ENCODE peak calls at places on chromosomes 1 and 21, in six cellular contexts. Z is ACHN; D is left colon; F is stimulated activated CD8-positive, alpha-beta memory T cell treated with anti-CD3 and anti-CD28 coated beads, Interleukin-2, amount 100 ng/mL, for 1 hour; G is GM13977; T is EL. Q is an unnamed sample.

GRCh38 chr21:31845151-31845550 is 27.7 kb upstream of the HUNK start:
- DNase-seq in T (no peak), Z (no peak), G (no peak), F (no peak), D (no peak), Q (no peak)

GRCh38 chr1:207454046-207454964 is at the start of gene CR2:
- DNase-seq in G (peak; percentile 77), F (no peak), T (peak; percentile 3), Z (peak; percentile 23), D (peak; percentile 71), Q (no peak)

GRCh38 chr1:30642391-30643120 is 80.8 kb downstream of the MATN1 start:
- DNase-seq in T (no peak), F (no peak), D (no peak), Z (no peak), G (no peak), Q (no peak)

GRCh38 chr1:80083892-80084291 is 1077.4 kb upstream of the ADGRL4 start:
- DNase-seq in G (no peak), Z (no peak), F (no peak), D (no peak), T (no peak), Q (no peak)

GRCh38 chr1:15424146-15424667 is 14.0 kb upstream of the CTRC start:
- DNase-seq in T (no peak), D (peak; percentile 84), Z (no peak), G (no peak), F (no peak), Q (no peak)

GRCh38 chr1:245810789-245811337 is 656.1 kb downstream of the KIF26B start:
- DNase-seq in Z (no peak), T (no peak), G (peak; percentile 47), D (no peak), F (no peak), Q (no peak)

GRCh38 chr1:18899363-18900049 is 2.8 kb downstream of the ALDH4A1 start:
- DNase-seq in G (no peak), D (no peak), F (no peak), T (no peak), Z (no peak), Q (no peak)

GRCh38 chr1:61925591-61926298 is 183.5 kb downstream of the PATJ start:
- DNase-seq in T (no peak), G (no peak), D (no peak), F (no peak), Z (no peak), Q (no peak)

GRCh38 chr1:225209153-225209552 is 218.7 kb downstream of the LBR start:
- DNase-seq in G (no peak), T (no peak), D (no peak), Z (no peak), F (no peak), Q (no peak)

Q was measured in HCEC 1CT.